ENCODE peak calls at places on chromosomes 6 and 20, in five cellular contexts. K is RPMI7951, Y is heart right ventricle, Q is T-helper 2 cell, G is psoas muscle. W is an unnamed sample.

GRCh38 chr6:9308284-9308683 is 872.9 kb upstream of the SLC35B3 start:
- DNase-seq in K (no peak), Y (no peak), Q (no peak), G (no peak), W (no peak)

GRCh38 chr6:2355155-2355554 is 109.8 kb upstream of the GMDS start:
- DNase-seq in K (no peak), Y (no peak), Q (no peak), G (no peak), W (no peak)

GRCh38 chr20:59032713-59033059 is 551 bp upstream of the ATP5F1E start:
- DNase-seq in K (peak), Y (no peak), Q (no peak), G (no peak), W (no peak)

GRCh38 chr6:166877906-166878305 is 78.4 kb downstream of the RNASET2 start:
- DNase-seq in K (no peak), Y (no peak), Q (no peak), G (no peak), W (no peak)

GRCh38 chr6:97394160-97394748 is 111.2 kb upstream of the MMS22L start:
- DNase-seq in K (peak), Y (peak), Q (peak), G (no peak), W (no peak)

GRCh38 chr20:11032611-11033010 is 358.8 kb upstream of the JAG1 start:
- DNase-seq in K (no peak), Y (no peak), Q (no peak), G (no peak), W (no peak)

GRCh38 chr20:62198496-62198895 is 15.7 kb downstream of the MTG2 start:
- DNase-seq in K (no peak), Y (no peak), Q (no peak), G (peak), W (no peak)

GRCh38 chr6:138287144-138287955 is 69.1 kb upstream of the PBOV1 start:
- DNase-seq in K (peak), Y (no peak), Q (peak), G (no peak), W (no peak)

GRCh38 chr6:105485456-105485855 is 82.6 kb upstream of the PREP start:
- DNase-seq in K (no peak), Y (no peak), Q (no peak), G (no peak), W (no peak)

GRCh38 chr20:22984611-22985010 is 50.5 kb upstream of the SSTR4 start:
- DNase-seq in K (peak), Y (no peak), Q (no peak), G (no peak), W (no peak)

GRCh38 chr20:23887856-23888255 is 8.3 kb upstream of the CST5 start:
- DNase-seq in K (no peak), Y (no peak), Q (no peak), G (no peak), W (no peak)

GRCh38 chr20:62876826-62877728 is 15.5 kb upstream of the TCFL5 start:
- DNase-seq in K (no peak), Y (peak), Q (no peak), G (peak), W (no peak)

GRCh38 chr6:134911532-134911931 is 38.4 kb downstream of the ALDH8A1 start:
- DNase-seq in K (peak), Y (no peak), Q (no peak), G (no peak), W (no peak)

GRCh38 chr6:33298773-33299236 is at the start of gene RGL2:
- DNase-seq in K (peak), Y (peak), Q (peak), G (peak), W (peak)

W was measured in activated B cell treated with CpG ODN at 0.5 μM for 24 hours.